ENCODE peak calls at places on chromosomes 3 and 15, in four cellular contexts. One of them, this sample, is unnamed.

GRCh38 chr15:93239591-93239990 is 150.6 kb upstream of the RGMA start:
- DNase-seq in tibial artery: no peak
- DNase-seq in lung: no peak
- DNase-seq in pancreas: no peak
- DNase-seq in this sample: no peak

GRCh38 chr15:52717924-52718323 is 38.7 kb upstream of the ATOSA start:
- DNase-seq in tibial artery: no peak
- DNase-seq in lung: no peak
- DNase-seq in pancreas: no peak
- DNase-seq in this sample: no peak

GRCh38 chr15:49877117-49877860 is 241.7 kb downstream of the ATP8B4 start:
- DNase-seq in tibial artery: peak; percentile 31
- DNase-seq in lung: no peak
- DNase-seq in pancreas: no peak
- DNase-seq in this sample: no peak

GRCh38 chr3:16618721-16619120 is 13.5 kb upstream of the DAZL start:
- DNase-seq in tibial artery: no peak
- DNase-seq in lung: no peak
- DNase-seq in pancreas: no peak
- DNase-seq in this sample: no peak

GRCh38 chr15:39362832-39363561 is 217.9 kb upstream of the THBS1 start:
- DNase-seq in tibial artery: no peak
- DNase-seq in lung: no peak
- DNase-seq in pancreas: no peak
- DNase-seq in this sample: no peak

GRCh38 chr3:115549111-115549510 is 74.2 kb upstream of the GAP43 start:
- DNase-seq in tibial artery: no peak
- DNase-seq in lung: no peak
- DNase-seq in pancreas: no peak
- DNase-seq in this sample: no peak

GRCh38 chr3:53170325-53171108 is 9.5 kb downstream of the PRKCD start:
- DNase-seq in tibial artery: no peak
- DNase-seq in lung: peak; percentile 58
- DNase-seq in pancreas: no peak
- DNase-seq in this sample: no peak

GRCh38 chr15:62506217-62506805 is 341.2 kb upstream of the C2CD4B start:
- DNase-seq in tibial artery: no peak
- DNase-seq in lung: no peak
- DNase-seq in pancreas: no peak
- DNase-seq in this sample: no peak

GRCh38 chr15:31484986-31485385 is 158.4 kb downstream of the KLF13 start:
- DNase-seq in tibial artery: no peak
- DNase-seq in lung: no peak
- DNase-seq in pancreas: no peak
- DNase-seq in this sample: no peak

GRCh38 chr3:180340395-180340794 is 261.6 kb upstream of the TTC14 start:
- DNase-seq in tibial artery: no peak
- DNase-seq in lung: no peak
- DNase-seq in pancreas: no peak
- DNase-seq in this sample: no peak

GRCh38 chr3:159616234-159616825 is 372.3 kb upstream of the IL12A start:
- DNase-seq in tibial artery: no peak
- DNase-seq in lung: peak; percentile 59
- DNase-seq in pancreas: no peak
- DNase-seq in this sample: peak; percentile 43

GRCh38 chr3:55721716-55722484 is 234.8 kb upstream of the WNT5A start:
- DNase-seq in tibial artery: no peak
- DNase-seq in lung: peak; percentile 34
- DNase-seq in pancreas: no peak
- DNase-seq in this sample: no peak

GRCh38 chr3:122403489-122403888 is 12.4 kb downstream of the WDR5B start:
- DNase-seq in tibial artery: no peak
- DNase-seq in lung: no peak
- DNase-seq in pancreas: no peak
- DNase-seq in this sample: no peak

GRCh38 chr3:194162817-194163584 is 27.1 kb downstream of the HES1 start:
- DNase-seq in tibial artery: no peak
- DNase-seq in lung: no peak
- DNase-seq in pancreas: no peak
- DNase-seq in this sample: no peak

GRCh38 chr15:68572309-68572708 is 6.5 kb upstream of the CORO2B start:
- DNase-seq in tibial artery: no peak
- DNase-seq in lung: no peak
- DNase-seq in pancreas: no peak
- DNase-seq in this sample: no peak

GRCh38 chr3:11335056-11335608 is 62.9 kb downstream of the ATG7 start:
- DNase-seq in tibial artery: no peak
- DNase-seq in lung: no peak
- DNase-seq in pancreas: no peak
- DNase-seq in this sample: no peak

GRCh38 chr3:160296591-160296990 is 71.4 kb downstream of the C3orf80 start:
- DNase-seq in tibial artery: no peak
- DNase-seq in lung: no peak
- DNase-seq in pancreas: no peak
- DNase-seq in this sample: no peak

GRCh38 chr3:29619676-29620075 is 338.8 kb downstream of the RBMS3 start:
- DNase-seq in tibial artery: no peak
- DNase-seq in lung: no peak
- DNase-seq in pancreas: no peak
- DNase-seq in this sample: no peak

GRCh38 chr15:67199391-67199790 is 55.1 kb downstream of the AAGAB start:
- DNase-seq in tibial artery: no peak
- DNase-seq in lung: no peak
- DNase-seq in pancreas: no peak
- DNase-seq in this sample: no peak

GRCh38 chr15:85614059-85614458 is 180.7 kb downstream of the KLHL25 start:
- DNase-seq in tibial artery: no peak
- DNase-seq in lung: no peak
- DNase-seq in pancreas: no peak
- DNase-seq in this sample: no peak

GRCh38 chr3:9957214-9957613 is 5.0 kb upstream of the PRRT3 start:
- DNase-seq in tibial artery: no peak
- DNase-seq in lung: no peak
- DNase-seq in pancreas: no peak
- DNase-seq in this sample: no peak

GRCh38 chr3:114727373-114727772 is 419.7 kb downstream of the ZBTB20 start:
- DNase-seq in tibial artery: no peak
- DNase-seq in lung: no peak
- DNase-seq in pancreas: no peak
- DNase-seq in this sample: no peak

GRCh38 chr3:194204036-194204792 is 68.3 kb downstream of the HES1 start:
- DNase-seq in tibial artery: no peak
- DNase-seq in lung: no peak
- DNase-seq in pancreas: peak; percentile 43
- DNase-seq in this sample: no peak

GRCh38 chr15:93418566-93418965 is 329.6 kb upstream of the RGMA start:
- DNase-seq in tibial artery: no peak
- DNase-seq in lung: no peak
- DNase-seq in pancreas: no peak
- DNase-seq in this sample: no peak

GRCh38 chr15:82177291-82178010 is 85.1 kb downstream of the EFL1 start:
- DNase-seq in tibial artery: no peak
- DNase-seq in lung: no peak
- DNase-seq in pancreas: no peak
- DNase-seq in this sample: no peak

GRCh38 chr3:71388535-71389120 is 194.9 kb downstream of the FOXP1 start:
- DNase-seq in tibial artery: no peak
- DNase-seq in lung: no peak
- DNase-seq in pancreas: no peak
- DNase-seq in this sample: no peak

GRCh38 chr3:154431043-154431442 is 1.1 kb upstream of the GPR149 start:
- DNase-seq in tibial artery: no peak
- DNase-seq in lung: no peak
- DNase-seq in pancreas: no peak
- DNase-seq in this sample: no peak

GRCh38 chr15:79919749-79920511 is 23.1 kb upstream of the MTHFS start:
- DNase-seq in tibial artery: no peak
- DNase-seq in lung: no peak
- DNase-seq in pancreas: no peak
- DNase-seq in this sample: no peak
- H3K9me3 ChIP-seq in tibial artery: peaks cover 59% of the 10 kb centered on the region
- H3K9me3 ChIP-seq in lung: peaks cover 21% of the 10 kb centered on the region
- H3K9me3 ChIP-seq in pancreas: no peaks in the 10 kb centered on the region
- H3K9me3 ChIP-seq in this sample: peaks cover 60% of the 10 kb centered on the region

DNA sequence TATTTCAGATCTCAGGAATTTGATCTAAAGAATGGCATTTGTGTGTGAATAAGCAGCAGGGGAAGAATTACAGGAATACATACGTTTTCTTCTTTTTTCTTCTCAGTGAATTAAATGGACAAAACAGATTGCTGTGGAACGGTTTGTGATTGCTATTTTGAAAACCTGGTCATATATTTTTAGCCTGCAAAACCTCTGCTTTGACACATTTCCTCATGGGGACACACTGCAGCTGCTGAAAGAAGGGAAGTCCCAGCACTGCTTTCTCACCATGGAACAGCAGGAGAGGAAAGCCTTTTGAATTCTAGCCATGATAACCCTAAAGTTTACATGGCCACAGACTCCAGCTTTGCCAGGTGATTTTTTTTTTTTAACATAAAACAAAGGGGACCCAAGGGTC is 315.0 kb downstream of the OXSM start:
- DNase-seq in tibial artery: no peak
- DNase-seq in lung: no peak
- DNase-seq in pancreas: no peak
- DNase-seq in this sample: peak; percentile 16
- H3K9me3 ChIP-seq in tibial artery: no peaks in the 10 kb centered on the region
- H3K9me3 ChIP-seq in lung: peaks cover 3% of the 10 kb centered on the region
- H3K9me3 ChIP-seq in pancreas: no peaks in the 10 kb centered on the region
- H3K9me3 ChIP-seq in this sample: peaks cover 14% of the 10 kb centered on the region

GRCh38 chr15:25238126-25238525 is 200.7 kb downstream of the UBE3A start:
- DNase-seq in tibial artery: no peak
- DNase-seq in lung: no peak
- DNase-seq in pancreas: peak; percentile 5
- DNase-seq in this sample: peak; percentile 3

GRCh38 chr15:25238716-25239470 is 199.9 kb downstream of the UBE3A start:
- DNase-seq in tibial artery: no peak
- DNase-seq in lung: no peak
- DNase-seq in pancreas: peak; percentile 2
- DNase-seq in this sample: peak; percentile 6

GRCh38 chr15:25240461-25241021 is 198.3 kb downstream of the UBE3A start:
- DNase-seq in tibial artery: peak; percentile 16
- DNase-seq in lung: no peak
- DNase-seq in pancreas: peak; percentile 8
- DNase-seq in this sample: peak; percentile 3

GRCh38 chr15:25241241-25241801 is 197.5 kb downstream of the UBE3A start:
- DNase-seq in tibial artery: peak; percentile 19
- DNase-seq in lung: no peak
- DNase-seq in pancreas: no peak
- DNase-seq in this sample: no peak

DNA sequence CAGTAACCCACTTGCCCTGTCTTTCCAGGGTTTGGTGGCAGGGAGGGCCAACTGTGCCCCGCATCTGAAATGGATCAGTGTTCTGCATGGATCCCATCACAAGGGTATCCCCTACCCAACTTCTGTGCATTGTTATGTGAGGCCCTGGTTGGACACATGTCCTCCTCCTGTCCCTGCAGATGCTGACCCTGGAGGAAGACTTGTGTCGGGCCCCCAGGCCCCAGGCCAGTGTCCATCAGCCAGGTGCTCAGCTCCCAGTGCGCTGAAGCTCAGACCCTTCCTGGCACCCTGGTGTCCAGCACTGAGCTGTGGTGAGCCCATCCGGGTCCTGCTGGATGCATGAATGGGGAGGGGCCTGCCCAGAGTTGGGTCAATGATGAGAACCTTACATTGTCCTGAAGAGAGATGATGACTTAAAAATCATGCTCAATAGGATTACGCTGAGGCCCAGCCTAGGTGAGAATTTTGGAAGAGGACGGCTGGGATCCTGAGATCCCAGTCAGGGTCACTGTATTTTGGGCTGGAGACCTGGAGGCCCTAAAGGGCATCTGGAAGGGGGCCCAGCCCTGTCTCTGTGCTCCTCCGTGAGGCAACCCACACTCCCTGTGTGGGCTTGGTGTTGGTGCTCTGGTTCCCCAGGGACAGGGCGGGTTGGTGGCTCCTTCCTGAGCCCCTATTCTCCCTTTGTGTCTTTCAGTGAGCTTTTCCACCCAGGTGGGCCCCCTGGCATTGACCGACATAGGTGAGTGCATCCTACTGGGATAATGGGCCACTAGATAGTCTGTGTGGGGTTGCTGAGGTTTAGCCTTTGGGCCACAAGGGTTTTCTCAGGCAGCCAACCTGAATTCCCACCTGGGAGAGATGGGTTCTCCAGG is 199.1 kb downstream of the UBE3A start:
- DNase-seq in tibial artery: peak; percentile 11
- DNase-seq in lung: no peak
- DNase-seq in pancreas: peak; percentile 8
- DNase-seq in this sample: no peak
- H3K9me3 ChIP-seq in tibial artery: peaks cover 29% of the 10 kb centered on the region
- H3K9me3 ChIP-seq in lung: peaks cover 73% of the 10 kb centered on the region
- H3K9me3 ChIP-seq in pancreas: no peaks in the 10 kb centered on the region
- H3K9me3 ChIP-seq in this sample: no peaks in the 10 kb centered on the region

GRCh38 chr3:13972679-13973379 is 93.0 kb upstream of the WNT7A start:
- DNase-seq in tibial artery: no peak
- DNase-seq in lung: no peak
- DNase-seq in pancreas: no peak
- DNase-seq in this sample: no peak
- H3K9me3 ChIP-seq in tibial artery: peaks cover 17% of the 10 kb centered on the region
- H3K9me3 ChIP-seq in lung: peaks cover 11% of the 10 kb centered on the region
- H3K9me3 ChIP-seq in pancreas: no peaks in the 10 kb centered on the region
- H3K9me3 ChIP-seq in this sample: peaks cover 13% of the 10 kb centered on the region

GRCh38 chr3:44712455-44713075 is at the start of gene ZNF502:
- DNase-seq in tibial artery: peak; percentile 86
- DNase-seq in lung: peak; percentile 82
- DNase-seq in pancreas: peak; percentile 84
- DNase-seq in this sample: peak; percentile 87
- H3K9me3 ChIP-seq in tibial artery: peaks cover 29% of the 10 kb centered on the region
- H3K9me3 ChIP-seq in lung: peaks cover 6% of the 10 kb centered on the region
- H3K9me3 ChIP-seq in pancreas: no peaks in the 10 kb centered on the region
- H3K9me3 ChIP-seq in this sample: peaks cover 46% of the 10 kb centered on the region

This sample was measured in heart right ventricle.